ENCODE peak calls at places on chromosomes 13 and 19, in nine cellular contexts. V is pancreas; I is PC-3; U is OCI-LY7; B is testis; X is Peyer's patch; W is PC-9; G is adrenal gland; D is CD4-positive, alpha-beta T cell. Z is an unnamed sample.
A peak's percentile ranks its signal among the peaks of the same experiment; 100 is the strongest.

GRCh38 chr13:98466634-98467236 is 110.2 kb downstream of the STK24 start:
- DNase-seq in U (no peak), D (no peak), B (peak; percentile 69), G (peak; percentile 72), V (no peak), W (peak; percentile 50), I (peak; percentile 50), X (peak; percentile 56), Z (no peak)

GRCh38 chr19:3409346-3410064 is 43.1 kb downstream of the NFIC start:
- DNase-seq in X (no peak), G (peak; percentile 85), I (no peak), U (no peak), B (peak; percentile 74), W (no peak), V (peak; percentile 58), D (no peak), Z (no peak)

GRCh38 chr19:29841559-29842367 is 30.0 kb downstream of the CCNE1 start:
- DNase-seq in W (peak; percentile 60), V (no peak), B (no peak), U (peak; percentile 42), D (no peak), I (peak; percentile 44), G (peak; percentile 85), X (no peak), Z (peak; percentile 74)

GRCh38 chr13:35724480-35724879 is 248.0 kb upstream of the MAB21L1 start:
- DNase-seq in B (no peak), I (no peak), X (no peak), D (no peak), W (no peak), U (no peak), G (no peak), V (no peak), Z (no peak)

GRCh38 chr19:42301646-42302204 is at the start of gene PRR19:
- DNase-seq in D (no peak), I (no peak), V (peak; percentile 53), G (no peak), W (no peak), B (no peak), U (peak; percentile 50), X (no peak), Z (no peak)

GRCh38 chr13:40789275-40790231 is at the start of gene SLC25A15:
- DNase-seq in X (peak; percentile 93), G (peak; percentile 70), B (peak; percentile 78), V (peak; percentile 89), U (peak; percentile 89), D (peak; percentile 43), W (peak; percentile 88), I (peak; percentile 81), Z (peak; percentile 85)

GRCh38 chr19:6275170-6275744 is 4.5 kb downstream of the MLLT1 start:
- DNase-seq in D (no peak), B (no peak), G (no peak), I (no peak), U (no peak), V (no peak), W (no peak), X (no peak), Z (no peak)

GRCh38 chr19:51777570-51778460 is 16.8 kb downstream of the FPR2 start:
- DNase-seq in I (peak; percentile 87), G (peak; percentile 77), D (peak; percentile 9), V (peak; percentile 58), X (no peak), B (peak; percentile 90), U (peak; percentile 81), W (peak; percentile 44), Z (no peak)

GRCh38 chr13:29583073-29583785 is 12.3 kb downstream of the SLC7A1 start:
- DNase-seq in W (peak; percentile 43), B (peak; percentile 30), D (no peak), X (no peak), G (no peak), I (peak; percentile 62), V (no peak), U (no peak), Z (peak; percentile 76)

GRCh38 chr19:50203281-50204080 is at the start of gene MYH14:
- DNase-seq in I (peak; percentile 99), W (peak; percentile 98), G (peak; percentile 87), X (peak; percentile 96), V (peak; percentile 97), U (no peak), B (peak; percentile 90), D (no peak), Z (no peak)
- H3K9me3 ChIP-seq in I (no peaks in the 10 kb centered on the region), W (no peaks in the 10 kb centered on the region), G (no peaks in the 10 kb centered on the region), X (no peaks in the 10 kb centered on the region), V (no peaks in the 10 kb centered on the region), U (no peaks in the 10 kb centered on the region), B (no peaks in the 10 kb centered on the region), D (no peaks in the 10 kb centered on the region), Z (no peaks in the 10 kb centered on the region)

GRCh38 chr13:51283361-51283760 is 56.1 kb upstream of the SERPINE3 start:
- DNase-seq in I (peak; percentile 2), G (no peak), W (no peak), X (no peak), D (no peak), V (no peak), B (no peak), U (no peak), Z (no peak)
- H3K9me3 ChIP-seq in I (no peaks in the 10 kb centered on the region), G (no peaks in the 10 kb centered on the region), W (no peaks in the 10 kb centered on the region), X (no peaks in the 10 kb centered on the region), D (no peaks in the 10 kb centered on the region), V (no peaks in the 10 kb centered on the region), B (no peaks in the 10 kb centered on the region), U (no peaks in the 10 kb centered on the region), Z (no peaks in the 10 kb centered on the region)

GRCh38 chr19:16016226-16017137 is 59.8 kb upstream of the TPM4 start:
- DNase-seq in D (no peak), U (no peak), B (peak; percentile 11), X (no peak), I (no peak), G (no peak), V (no peak), W (no peak), Z (peak; percentile 43)

GRCh38 chr19:16013181-16013850 is 63.0 kb upstream of the TPM4 start:
- DNase-seq in X (no peak), G (no peak), U (no peak), I (no peak), D (no peak), W (no peak), V (no peak), B (no peak), Z (no peak)

GRCh38 chr19:16013851-16014840 is 62.1 kb upstream of the TPM4 start:
- DNase-seq in D (no peak), U (no peak), B (peak; percentile 11), V (no peak), X (no peak), W (no peak), G (no peak), I (no peak), Z (no peak)

GRCh38 chr19:16015805-16016173 is 60.5 kb upstream of the TPM4 start:
- DNase-seq in G (no peak), B (no peak), U (no peak), W (no peak), V (no peak), D (no peak), X (no peak), I (no peak), Z (no peak)

DNA sequence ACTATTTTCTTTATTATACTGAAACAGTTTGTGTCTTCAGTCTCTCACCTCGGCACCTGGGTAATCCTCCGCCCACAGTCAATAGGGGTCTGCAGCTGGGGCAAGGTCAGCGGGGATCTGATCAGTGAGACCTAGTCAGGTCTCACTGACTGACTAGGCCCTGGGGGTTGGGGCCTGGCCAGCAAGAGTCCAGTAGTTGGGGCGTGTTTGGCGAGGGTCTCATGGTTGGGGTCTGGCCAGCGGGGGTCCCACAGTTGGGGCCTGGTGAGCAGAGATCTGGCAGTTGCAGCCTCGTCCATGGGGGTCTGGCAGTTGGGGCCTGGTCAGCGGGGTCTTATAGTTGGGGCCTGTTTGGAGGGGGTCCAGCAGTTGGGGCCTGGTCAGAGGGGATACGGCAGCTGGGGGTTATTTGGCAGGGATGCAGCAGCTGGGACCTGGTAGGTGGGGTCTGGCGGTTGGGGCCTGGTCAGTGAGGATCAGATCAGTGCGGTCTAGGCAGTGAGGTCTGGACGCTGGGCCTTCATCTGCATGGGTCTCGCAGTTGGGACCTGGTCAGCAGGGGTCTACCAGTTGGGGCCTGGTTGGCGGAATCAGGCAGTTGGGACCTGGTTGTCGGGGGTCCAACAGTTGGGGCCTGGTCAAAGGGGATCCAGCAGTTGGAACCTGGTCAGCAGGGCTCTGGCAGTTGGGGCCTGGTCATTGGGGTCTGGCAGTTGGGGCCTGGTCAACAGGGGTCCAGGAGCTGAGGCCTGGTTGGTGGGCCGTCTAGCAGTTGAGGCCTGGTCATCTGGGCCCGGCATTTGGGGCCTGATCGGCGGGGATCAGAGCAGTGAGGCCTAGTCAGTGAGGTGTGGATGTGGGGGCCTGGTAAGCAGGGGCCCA is 61.1 kb upstream of the TPM4 start:
- DNase-seq in D (no peak), I (no peak), W (no peak), U (no peak), G (no peak), X (no peak), V (no peak), B (peak; percentile 14), Z (no peak)
- H3K9me3 ChIP-seq in D (no peaks in the 10 kb centered on the region), I (no peaks in the 10 kb centered on the region), W (no peaks in the 10 kb centered on the region), U (no peaks in the 10 kb centered on the region), G (no peaks in the 10 kb centered on the region), X (no peaks in the 10 kb centered on the region), V (no peaks in the 10 kb centered on the region), B (no peaks in the 10 kb centered on the region), Z (no peaks in the 10 kb centered on the region)

GRCh38 chr13:51047434-51048165 is 63.5 kb downstream of the C13orf42 start:
- DNase-seq in W (no peak), X (no peak), I (no peak), D (no peak), V (no peak), U (peak; percentile 27), B (no peak), G (no peak), Z (no peak)

GRCh38 chr13:51048166-51048461 is 63.0 kb downstream of the C13orf42 start:
- DNase-seq in U (no peak), X (no peak), W (no peak), D (no peak), V (no peak), B (no peak), G (no peak), I (no peak), Z (no peak)

GRCh38 chr13:51045450-51045849 is 65.6 kb downstream of the C13orf42 start:
- DNase-seq in V (no peak), X (no peak), D (no peak), B (no peak), I (no peak), G (no peak), W (no peak), U (no peak), Z (no peak)

DNA sequence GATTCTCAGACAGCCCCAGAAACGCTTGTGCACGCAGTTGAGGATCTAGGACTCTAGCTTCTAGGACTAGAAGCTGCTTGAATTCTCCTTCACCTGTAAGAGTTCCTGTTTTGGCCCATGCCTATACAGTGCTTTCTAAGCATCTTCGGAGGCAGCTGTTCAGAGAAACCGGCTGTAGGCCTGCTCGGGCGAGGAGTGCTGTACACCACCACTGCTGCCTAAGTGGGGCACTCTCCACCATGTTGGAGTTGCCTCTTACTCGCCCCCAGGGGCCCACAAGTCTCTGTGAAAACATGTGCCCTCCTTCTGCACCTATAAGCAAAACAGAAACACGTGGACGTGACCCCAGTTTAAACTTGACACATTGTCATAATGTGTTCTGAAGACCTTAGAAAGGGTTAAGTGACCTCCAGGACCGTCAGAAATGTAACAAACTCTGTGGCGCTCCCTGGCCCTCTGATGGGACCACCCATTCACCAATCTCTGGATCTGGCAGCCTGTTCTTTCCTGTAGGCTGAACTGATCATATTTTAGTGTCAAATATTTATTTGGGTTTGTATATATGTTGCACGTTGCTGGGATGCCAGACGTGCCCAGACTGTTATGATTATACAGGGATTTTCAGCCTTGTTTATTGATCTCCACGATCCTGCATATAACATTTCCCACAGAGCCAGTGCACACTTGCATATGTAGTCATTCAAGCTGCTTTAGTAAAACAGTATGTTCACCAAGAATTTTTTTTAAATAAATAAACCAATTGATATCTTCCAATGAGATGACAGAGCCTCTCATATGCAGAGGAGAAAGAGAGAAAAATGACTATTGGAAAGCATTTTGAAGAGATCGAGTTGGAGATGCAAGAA is 60.8 kb downstream of the C13orf42 start:
- DNase-seq in I (no peak), V (no peak), B (no peak), U (no peak), D (no peak), W (no peak), X (no peak), G (no peak), Z (peak; percentile 12)
- H3K9me3 ChIP-seq in I (no peaks in the 10 kb centered on the region), V (no peaks in the 10 kb centered on the region), B (no peaks in the 10 kb centered on the region), U (no peaks in the 10 kb centered on the region), D (no peaks in the 10 kb centered on the region), W (no peaks in the 10 kb centered on the region), X (no peaks in the 10 kb centered on the region), G (no peaks in the 10 kb centered on the region), Z (no peaks in the 10 kb centered on the region)